ENCODE peak calls at places on chromosomes 5 and 9, in five cellular contexts. K, S, N, I and T are unnamed samples.

GRCh38 chr5:147912015-147912414 is 5.7 kb upstream of the C5orf46 start:
- DNase-seq in K (no peak), S (no peak), N (no peak), I (no peak), T (no peak)

GRCh38 chr5:10424124-10424731 is 17.5 kb upstream of the ROPN1L start:
- DNase-seq in K (no peak), S (peak; percentile 34), N (peak; percentile 46), I (no peak), T (peak; percentile 13)

GRCh38 chr9:38017149-38017884 is 51.7 kb downstream of the SHB start:
- DNase-seq in K (no peak), S (peak; percentile 85), N (peak; percentile 63), I (no peak), T (no peak)

GRCh38 chr9:127885508-127886281 is 8.2 kb upstream of the AK1 start:
- DNase-seq in K (no peak), S (no peak), N (no peak), I (no peak), T (no peak)

GRCh38 chr9:75616841-75617566 is 273.5 kb upstream of the PCSK5 start:
- DNase-seq in K (no peak), S (no peak), N (no peak), I (no peak), T (no peak)

GRCh38 chr5:54362434-54362833 is 52.1 kb upstream of the ARL15 start:
- DNase-seq in K (no peak), S (no peak), N (no peak), I (no peak), T (no peak)

GRCh38 chr5:152560508-152561137 is 155.5 kb upstream of the NMUR2 start:
- DNase-seq in K (no peak), S (peak; percentile 76), N (peak; percentile 4), I (peak; percentile 27), T (peak; percentile 13)

GRCh38 chr9:70881321-70881720 is 240.1 kb downstream of the TRPM3 start:
- DNase-seq in K (no peak), S (no peak), N (no peak), I (no peak), T (no peak)

GRCh38 chr5:20601678-20602100 is 613.7 kb upstream of the CDH18 start:
- DNase-seq in K (no peak), S (peak; percentile 61), N (no peak), I (no peak), T (no peak)

GRCh38 chr5:64207978-64208377 is 42.3 kb downstream of the RNF180 start:
- DNase-seq in K (no peak), S (no peak), N (no peak), I (no peak), T (peak; percentile 8)

GRCh38 chr5:149162401-149163084 is 21.2 kb downstream of the ABLIM3 start:
- DNase-seq in K (peak; percentile 11), S (no peak), N (no peak), I (no peak), T (peak; percentile 75)

GRCh38 chr9:130329061-130329460 is 63.5 kb downstream of the HMCN2 start:
- DNase-seq in K (no peak), S (no peak), N (no peak), I (no peak), T (no peak)

GRCh38 chr9:29078063-29078660 is 1504.9 kb upstream of the C9orf72 start:
- DNase-seq in K (no peak), S (no peak), N (peak; percentile 6), I (no peak), T (no peak)

GRCh38 chr5:115661156-115661555 is 35.3 kb upstream of the TMED7 start:
- DNase-seq in K (no peak), S (no peak), N (no peak), I (no peak), T (no peak)

GRCh38 chr5:72234265-72234700 is 85.8 kb downstream of the MRPS27 start:
- DNase-seq in K (peak; percentile 52), S (no peak), N (no peak), I (peak; percentile 71), T (no peak)

GRCh38 chr9:135304886-135305285 is 174.7 kb upstream of the PPP1R26 start:
- DNase-seq in K (no peak), S (no peak), N (no peak), I (no peak), T (no peak)

GRCh38 chr5:66596791-66597757 is 881 bp downstream of the MAST4 start:
- DNase-seq in K (no peak), S (peak; percentile 47), N (peak; percentile 6), I (no peak), T (no peak)

GRCh38 chr5:134125195-134126015 is 10.9 kb downstream of the TCF7 start:
- DNase-seq in K (no peak), S (no peak), N (no peak), I (no peak), T (no peak)

GRCh38 chr5:72268753-72269410 is 51.2 kb downstream of the MRPS27 start:
- DNase-seq in K (no peak), S (peak; percentile 67), N (no peak), I (peak; percentile 45), T (peak; percentile 48)

GRCh38 chr5:54985301-54986268 is at the start of gene ESM1:
- DNase-seq in K (no peak), S (peak; percentile 18), N (no peak), I (no peak), T (no peak)

GRCh38 chr5:66527478-66527877 is 68.7 kb upstream of the MAST4 start:
- DNase-seq in K (no peak), S (no peak), N (no peak), I (no peak), T (no peak)

GRCh38 chr5:125409496-125410351 is 663.3 kb upstream of the ZNF608 start:
- DNase-seq in K (no peak), S (no peak), N (no peak), I (no peak), T (no peak)

GRCh38 chr5:132439521-132440206 is 50.9 kb downstream of the IRF1 start:
- DNase-seq in K (no peak), S (no peak), N (no peak), I (no peak), T (no peak)

GRCh38 chr5:167947312-167947711 is 344.1 kb upstream of the WWC1 start:
- DNase-seq in K (no peak), S (no peak), N (no peak), I (no peak), T (no peak)

DNA sequence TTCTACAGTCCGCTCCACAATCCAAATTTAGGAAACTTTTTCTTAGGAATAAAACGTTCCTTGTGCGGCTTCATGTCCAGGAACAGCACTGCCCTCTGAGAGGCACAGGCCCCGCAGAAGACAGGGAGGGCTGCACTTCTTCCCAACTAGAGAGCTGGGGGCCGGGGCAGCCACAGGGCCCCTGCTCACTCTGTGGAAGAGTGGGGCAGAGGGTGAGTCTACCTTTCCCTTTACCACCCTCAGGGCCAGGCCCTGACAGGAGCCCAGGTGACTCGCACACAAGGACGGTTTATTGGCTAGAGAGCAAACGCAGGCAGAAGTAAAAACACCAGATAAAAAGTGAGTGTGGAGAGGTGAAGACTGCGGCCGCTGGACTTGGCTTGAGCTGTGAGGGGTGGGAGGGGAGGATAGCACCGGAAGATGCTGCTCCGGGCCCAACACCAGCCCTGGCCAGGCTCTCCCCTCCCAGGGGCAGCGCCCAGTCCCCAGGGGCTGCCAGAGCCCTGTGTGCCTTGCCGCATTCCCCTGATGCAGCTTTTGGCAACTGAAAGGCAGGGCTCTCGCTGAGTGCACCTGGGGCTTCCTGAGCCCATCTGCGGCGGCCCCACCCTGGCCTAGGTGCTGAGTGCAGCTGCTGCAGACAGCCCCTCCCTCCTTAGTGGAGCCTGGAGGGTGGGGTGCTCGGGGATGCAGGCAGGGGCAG is 20.2 kb downstream of the SH3GLB2 start:
- DNase-seq in K (no peak), S (no peak), N (no peak), I (no peak), T (no peak)
- TF ChIP-seq ESRRA in K (no peak), S (no peak), N (no peak), I (no peak), T (no peak)

GRCh38 chr9:112782218-112782617 is 31.7 kb downstream of the SNX30 start:
- DNase-seq in K (no peak), S (no peak), N (no peak), I (no peak), T (no peak)

GRCh38 chr9:112780637-112781036 is 30.1 kb downstream of the SNX30 start:
- DNase-seq in K (no peak), S (no peak), N (no peak), I (no peak), T (no peak)

GRCh38 chr9:112774006-112774996 is 23.7 kb downstream of the SNX30 start:
- DNase-seq in K (no peak), S (no peak), N (no peak), I (no peak), T (no peak)

GRCh38 chr9:112772551-112772950 is 22.0 kb downstream of the SNX30 start:
- DNase-seq in K (no peak), S (no peak), N (no peak), I (no peak), T (no peak)

GRCh38 chr9:112777914-112778313 is 27.4 kb downstream of the SNX30 start:
- DNase-seq in K (no peak), S (no peak), N (no peak), I (no peak), T (no peak)
- TF ChIP-seq ESRRA in K (no peak), S (no peak), N (no peak), I (no peak), T (no peak)

GRCh38 chr5:96214442-96215197 is 218.4 kb downstream of the PCSK1 start:
- DNase-seq in K (no peak), S (no peak), N (no peak), I (no peak), T (peak; percentile 28)
- TF ChIP-seq ESRRA in K (no peak), S (no peak), N (no peak), I (no peak), T (no peak)

GRCh38 chr9:121298016-121298538 is 30.1 kb downstream of the GSN start:
- DNase-seq in K (no peak), S (no peak), N (no peak), I (no peak), T (peak; percentile 77)

GRCh38 chr9:121300283-121301119 is 32.5 kb downstream of the GSN start:
- DNase-seq in K (no peak), S (no peak), N (no peak), I (no peak), T (no peak)

GRCh38 chr9:121298689-121299112 is 30.7 kb downstream of the GSN start:
- DNase-seq in K (no peak), S (no peak), N (no peak), I (no peak), T (peak; percentile 62)

GRCh38 chr9:121299125-121299466 is 31.1 kb downstream of the GSN start:
- DNase-seq in K (no peak), S (peak; percentile 34), N (no peak), I (no peak), T (no peak)

DNA sequence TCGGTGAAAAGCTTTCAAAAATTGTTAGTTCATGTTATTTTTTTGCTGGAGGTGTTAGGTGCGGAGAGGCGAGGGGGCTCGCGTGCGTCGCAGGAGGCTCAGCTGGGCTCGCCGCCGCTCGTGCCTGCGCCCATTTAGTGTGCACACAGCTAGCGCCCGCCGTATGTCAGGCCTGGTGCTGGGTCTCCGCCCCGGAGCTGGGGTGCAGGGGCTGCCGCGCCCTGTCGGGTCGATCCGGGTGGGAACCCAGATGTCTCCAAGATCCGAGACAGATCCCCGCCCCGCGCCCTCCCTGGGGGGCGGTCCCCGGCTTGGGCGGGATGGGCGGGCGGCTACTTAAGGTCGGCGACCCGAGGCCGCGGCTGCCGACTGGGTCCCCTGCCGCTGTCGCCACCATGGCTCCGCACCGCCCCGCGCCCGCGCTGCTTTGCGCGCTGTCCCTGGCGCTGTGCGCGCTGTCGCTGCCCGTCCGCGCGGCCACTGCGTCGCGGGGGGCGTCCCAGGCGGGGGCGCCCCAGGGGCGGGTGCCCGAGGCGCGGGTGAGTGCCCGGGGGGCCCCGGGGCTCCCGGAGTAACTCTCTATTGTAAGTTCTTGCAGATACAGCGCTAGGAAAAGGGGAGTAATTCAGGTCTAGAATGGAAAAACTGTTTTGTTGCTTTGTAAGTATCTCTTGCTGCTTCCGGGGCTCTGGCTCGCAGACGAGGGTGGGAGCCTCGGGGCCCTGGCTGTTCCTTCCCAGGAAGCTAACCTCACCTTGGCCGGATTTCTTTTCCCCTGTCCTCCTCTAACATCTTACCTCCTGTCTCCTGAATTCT is 31.7 kb downstream of the GSN start:
- DNase-seq in K (no peak), S (peak; percentile 23), N (no peak), I (no peak), T (no peak)
- TF ChIP-seq ESRRA in K (no peak), S (no peak), N (no peak), I (no peak), T (peak; percentile 23)